ENCODE peak calls at places on chromosomes 7 and 10, in five cellular contexts. One of them, this sample, is unnamed.

GRCh38 chr7:130152270-130153141 is 52.7 kb downstream of the TMEM209 start:
- DNase-seq in A673: no peak
- DNase-seq in A549: no peak
- DNase-seq in lower leg skin: no peak
- DNase-seq in fibroblast of pulmonary artery: peak
- DNase-seq in this sample: peak

GRCh38 chr10:77111611-77112550 is 525.7 kb downstream of the KCNMA1 start:
- DNase-seq in A673: peak
- DNase-seq in A549: peak
- DNase-seq in lower leg skin: no peak
- DNase-seq in fibroblast of pulmonary artery: peak
- DNase-seq in this sample: peak

GRCh38 chr7:48638041-48638440 is 286.3 kb upstream of the CDC14C start:
- DNase-seq in A673: no peak
- DNase-seq in A549: no peak
- DNase-seq in lower leg skin: no peak
- DNase-seq in fibroblast of pulmonary artery: no peak
- DNase-seq in this sample: no peak

GRCh38 chr10:3538850-3539531 is 246.0 kb downstream of the KLF6 start:
- DNase-seq in A673: peak
- DNase-seq in A549: peak
- DNase-seq in lower leg skin: peak
- DNase-seq in fibroblast of pulmonary artery: peak
- DNase-seq in this sample: peak

GRCh38 chr7:35519971-35520809 is 174.7 kb downstream of the HERPUD2 start:
- DNase-seq in A673: peak
- DNase-seq in A549: peak
- DNase-seq in lower leg skin: peak
- DNase-seq in fibroblast of pulmonary artery: peak
- DNase-seq in this sample: peak

GRCh38 chr7:30984359-30985107 is 20.8 kb downstream of the GHRHR start:
- DNase-seq in A673: peak
- DNase-seq in A549: peak
- DNase-seq in lower leg skin: no peak
- DNase-seq in fibroblast of pulmonary artery: peak
- DNase-seq in this sample: peak

GRCh38 chr10:36736311-36736710 is 389.1 kb upstream of the ANKRD30A start:
- DNase-seq in A673: no peak
- DNase-seq in A549: no peak
- DNase-seq in lower leg skin: no peak
- DNase-seq in fibroblast of pulmonary artery: no peak
- DNase-seq in this sample: no peak

GRCh38 chr7:67659066-67659465 is 662.4 kb downstream of the TYW1 start:
- DNase-seq in A673: no peak
- DNase-seq in A549: no peak
- DNase-seq in lower leg skin: no peak
- DNase-seq in fibroblast of pulmonary artery: no peak
- DNase-seq in this sample: no peak

GRCh38 chr7:128946936-128947830 is 9.5 kb downstream of the IRF5 start:
- DNase-seq in A673: no peak
- DNase-seq in A549: no peak
- DNase-seq in lower leg skin: no peak
- DNase-seq in fibroblast of pulmonary artery: no peak
- DNase-seq in this sample: peak

GRCh38 chr7:64736575-64736974 is 57.7 kb upstream of the ZNF138 start:
- DNase-seq in A673: no peak
- DNase-seq in A549: no peak
- DNase-seq in lower leg skin: no peak
- DNase-seq in fibroblast of pulmonary artery: no peak
- DNase-seq in this sample: no peak

GRCh38 chr7:126657599-126658358 is 595.0 kb downstream of the GRM8 start:
- DNase-seq in A673: peak
- DNase-seq in A549: no peak
- DNase-seq in lower leg skin: no peak
- DNase-seq in fibroblast of pulmonary artery: no peak
- DNase-seq in this sample: no peak

GRCh38 chr10:74189999-74190421 is 39.0 kb downstream of the ADK start:
- DNase-seq in A673: peak
- DNase-seq in A549: peak
- DNase-seq in lower leg skin: no peak
- DNase-seq in fibroblast of pulmonary artery: peak
- DNase-seq in this sample: peak
- H3K4me3 ChIP-seq in A673: peak
- H3K4me3 ChIP-seq in A549: peak
- H3K4me3 ChIP-seq in lower leg skin: no peak
- H3K4me3 ChIP-seq in fibroblast of pulmonary artery: peak
- H3K4me3 ChIP-seq in this sample: peak

GRCh38 chr7:25998499-25998898 is 153.5 kb upstream of the NFE2L3 start:
- DNase-seq in A673: no peak
- DNase-seq in A549: no peak
- DNase-seq in lower leg skin: no peak
- DNase-seq in fibroblast of pulmonary artery: no peak
- DNase-seq in this sample: no peak

GRCh38 chr7:26001662-26002244 is 150.2 kb upstream of the NFE2L3 start:
- DNase-seq in A673: no peak
- DNase-seq in A549: no peak
- DNase-seq in lower leg skin: no peak
- DNase-seq in fibroblast of pulmonary artery: no peak
- DNase-seq in this sample: no peak

GRCh38 chr7:25995216-25995615 is 156.8 kb upstream of the NFE2L3 start:
- DNase-seq in A673: no peak
- DNase-seq in A549: no peak
- DNase-seq in lower leg skin: no peak
- DNase-seq in fibroblast of pulmonary artery: no peak
- DNase-seq in this sample: no peak

GRCh38 chr7:25994433-25994988 is 157.5 kb upstream of the NFE2L3 start:
- DNase-seq in A673: no peak
- DNase-seq in A549: no peak
- DNase-seq in lower leg skin: no peak
- DNase-seq in fibroblast of pulmonary artery: no peak
- DNase-seq in this sample: no peak

GRCh38 chr7:25995893-25996529 is 156.0 kb upstream of the NFE2L3 start:
- DNase-seq in A673: no peak
- DNase-seq in A549: peak
- DNase-seq in lower leg skin: no peak
- DNase-seq in fibroblast of pulmonary artery: no peak
- DNase-seq in this sample: no peak
- TF ChIP-seq CTCF in A673: peak
- TF ChIP-seq CTCF in A549: no peak
- TF ChIP-seq CTCF in lower leg skin: no peak
- TF ChIP-seq CTCF in fibroblast of pulmonary artery: no peak
- TF ChIP-seq CTCF in this sample: peak

GRCh38 chr10:124740374-124741280 is 3.6 kb downstream of the FAM53B start:
- DNase-seq in A673: no peak
- DNase-seq in A549: no peak
- DNase-seq in lower leg skin: no peak
- DNase-seq in fibroblast of pulmonary artery: peak
- DNase-seq in this sample: peak

GRCh38 chr10:124741281-124741921 is 2.8 kb downstream of the FAM53B start:
- DNase-seq in A673: peak
- DNase-seq in A549: peak
- DNase-seq in lower leg skin: peak
- DNase-seq in fibroblast of pulmonary artery: peak
- DNase-seq in this sample: peak

GRCh38 chr10:124738441-124738840 is 5.7 kb downstream of the FAM53B start:
- DNase-seq in A673: no peak
- DNase-seq in A549: no peak
- DNase-seq in lower leg skin: no peak
- DNase-seq in fibroblast of pulmonary artery: no peak
- DNase-seq in this sample: no peak

GRCh38 chr10:124739119-124739921 is 4.9 kb downstream of the FAM53B start:
- DNase-seq in A673: no peak
- DNase-seq in A549: no peak
- DNase-seq in lower leg skin: no peak
- DNase-seq in fibroblast of pulmonary artery: no peak
- DNase-seq in this sample: no peak

DNA sequence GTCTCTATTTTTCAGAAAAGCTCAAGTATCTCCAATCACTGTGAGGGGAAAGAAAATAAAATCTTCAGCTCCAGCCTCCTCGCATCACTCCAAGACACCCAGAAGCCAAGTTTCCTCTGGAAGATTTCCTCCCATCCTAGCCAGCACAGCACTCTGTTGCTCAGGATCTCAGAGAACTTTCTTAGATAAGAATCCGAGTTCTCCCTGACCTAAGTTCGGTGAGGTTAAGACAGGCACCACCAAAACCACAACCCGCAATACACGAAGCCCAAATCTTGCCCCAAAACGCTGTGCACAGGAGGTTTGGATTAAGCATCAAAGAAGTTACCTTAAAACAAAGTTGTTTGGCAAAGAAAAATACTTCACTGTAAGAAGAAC is 4.2 kb downstream of the FAM53B start:
- DNase-seq in A673: no peak
- DNase-seq in A549: no peak
- DNase-seq in lower leg skin: no peak
- DNase-seq in fibroblast of pulmonary artery: no peak
- DNase-seq in this sample: peak
- H3K4me3 ChIP-seq in A673: no peak
- H3K4me3 ChIP-seq in A549: no peak
- H3K4me3 ChIP-seq in lower leg skin: no peak
- H3K4me3 ChIP-seq in fibroblast of pulmonary artery: peak
- H3K4me3 ChIP-seq in this sample: peak

GRCh38 chr10:52900564-52900963 is 128.0 kb upstream of the MBL2 start:
- DNase-seq in A673: no peak
- DNase-seq in A549: no peak
- DNase-seq in lower leg skin: no peak
- DNase-seq in fibroblast of pulmonary artery: no peak
- DNase-seq in this sample: no peak

GRCh38 chr10:52903397-52903938 is 130.9 kb upstream of the MBL2 start:
- DNase-seq in A673: no peak
- DNase-seq in A549: no peak
- DNase-seq in lower leg skin: no peak
- DNase-seq in fibroblast of pulmonary artery: no peak
- DNase-seq in this sample: no peak

GRCh38 chr10:52911163-52911562 is 138.6 kb upstream of the MBL2 start:
- DNase-seq in A673: no peak
- DNase-seq in A549: no peak
- DNase-seq in lower leg skin: no peak
- DNase-seq in fibroblast of pulmonary artery: no peak
- DNase-seq in this sample: no peak

GRCh38 chr10:52908483-52908882 is 135.9 kb upstream of the MBL2 start:
- DNase-seq in A673: no peak
- DNase-seq in A549: no peak
- DNase-seq in lower leg skin: no peak
- DNase-seq in fibroblast of pulmonary artery: no peak
- DNase-seq in this sample: no peak

DNA sequence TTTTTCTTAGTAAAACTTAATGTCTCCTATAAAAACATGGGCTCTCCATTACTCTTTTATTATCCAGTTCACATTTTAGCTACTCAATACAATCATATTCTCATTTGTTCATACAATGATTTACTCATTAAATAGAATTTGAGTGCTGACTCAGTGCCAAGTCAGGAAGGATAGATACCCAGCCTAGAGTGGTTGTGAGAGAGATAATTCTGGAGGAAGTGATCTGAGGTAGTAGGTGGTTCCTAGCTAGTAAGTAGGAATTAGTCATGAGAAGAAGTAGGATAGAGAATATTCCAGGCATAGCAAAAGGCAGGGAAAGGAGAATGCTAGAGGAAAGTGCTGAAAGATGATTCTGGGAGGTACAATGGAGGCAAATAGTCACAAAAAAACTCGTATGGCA is 133.5 kb upstream of the MBL2 start:
- DNase-seq in A673: no peak
- DNase-seq in A549: no peak
- DNase-seq in lower leg skin: no peak
- DNase-seq in fibroblast of pulmonary artery: no peak
- DNase-seq in this sample: no peak
- TF ChIP-seq CTCF in A673: no peak
- TF ChIP-seq CTCF in A549: no peak
- TF ChIP-seq CTCF in lower leg skin: no peak
- TF ChIP-seq CTCF in fibroblast of pulmonary artery: no peak
- TF ChIP-seq CTCF in this sample: no peak

GRCh38 chr7:84092207-84092606 is 102.4 kb downstream of the SEMA3A start:
- DNase-seq in A673: peak
- DNase-seq in A549: peak
- DNase-seq in lower leg skin: no peak
- DNase-seq in fibroblast of pulmonary artery: peak
- DNase-seq in this sample: peak
- H3K4me3 ChIP-seq in A673: peak
- H3K4me3 ChIP-seq in A549: peak
- H3K4me3 ChIP-seq in lower leg skin: no peak
- H3K4me3 ChIP-seq in fibroblast of pulmonary artery: no peak
- H3K4me3 ChIP-seq in this sample: no peak

This sample was measured in NB4.